ENCODE peak calls at places on chromosomes 1 and 21, in eight cellular contexts. U is lower lobe of right lung, D is foreskin fibroblast, F is Caco-2, Z is HAP-1, V is choroid plexus epithelial cell, W is cardiac muscle cell, K is Peyer's patch. B is an unnamed sample.
A peak's percentile ranks its signal among the peaks of the same experiment; 100 is the strongest.

GRCh38 chr1:150001415-150001814 is 9.1 kb downstream of the OTUD7B start:
- DNase-seq in U (no peak), D (no peak), F (no peak), Z (no peak), V (peak; percentile 26), W (peak; percentile 74), K (no peak), B (peak; percentile 18)

GRCh38 chr1:204560590-204560989 is 44.4 kb downstream of the MDM4 start:
- DNase-seq in U (no peak), D (peak; percentile 55), F (peak; percentile 30), Z (no peak), V (peak; percentile 72), W (peak; percentile 25), K (no peak), B (peak; percentile 46)

GRCh38 chr1:116882866-116883265 is 26.9 kb upstream of the PTGFRN start:
- DNase-seq in U (no peak), D (no peak), F (no peak), Z (no peak), V (no peak), W (no peak), K (no peak), B (no peak)

GRCh38 chr1:156705918-156706646 is 699 bp upstream of the CRABP2 start:
- DNase-seq in U (peak; percentile 70), D (peak; percentile 89), F (peak; percentile 83), Z (peak; percentile 74), V (peak; percentile 52), W (peak; percentile 71), K (peak; percentile 65), B (peak; percentile 64)

GRCh38 chr1:119453021-119453420 is 38.1 kb downstream of the HSD3B2 start:
- DNase-seq in U (no peak), D (peak; percentile 48), F (no peak), Z (no peak), V (peak; percentile 58), W (peak; percentile 72), K (no peak), B (peak; percentile 96)

GRCh38 chr21:38352536-38353219 is 95.9 kb downstream of the KCNJ15 start:
- DNase-seq in U (peak; percentile 61), D (peak; percentile 89), F (peak; percentile 33), Z (no peak), V (peak; percentile 82), W (peak; percentile 80), K (no peak), B (peak; percentile 79)

GRCh38 chr1:114088392-114089299 is 65.0 kb downstream of the SYT6 start:
- DNase-seq in U (no peak), D (no peak), F (no peak), Z (peak; percentile 6), V (no peak), W (no peak), K (no peak), B (no peak)

GRCh38 chr21:45747802-45748445 is 104.4 kb downstream of the PCBP3 start:
- DNase-seq in U (no peak), D (peak; percentile 87), F (no peak), Z (no peak), V (no peak), W (peak; percentile 19), K (no peak), B (peak; percentile 55)

GRCh38 chr1:89464008-89464407 is 60.6 kb upstream of the LRRC8B start:
- DNase-seq in U (no peak), D (no peak), F (no peak), Z (no peak), V (no peak), W (no peak), K (no peak), B (no peak)

GRCh38 chr1:47688161-47688560 is 250.3 kb downstream of the FOXD2 start:
- DNase-seq in U (no peak), D (no peak), F (no peak), Z (no peak), V (no peak), W (no peak), K (no peak), B (no peak)

GRCh38 chr1:168087696-168088095 is 49.0 kb downstream of the GPR161 start:
- DNase-seq in U (no peak), D (no peak), F (no peak), Z (no peak), V (no peak), W (no peak), K (no peak), B (no peak)

GRCh38 chr1:115041654-115042053 is 12.0 kb downstream of the TSHB start:
- DNase-seq in U (no peak), D (no peak), F (peak; percentile 37), Z (peak; percentile 6), V (peak; percentile 30), W (peak; percentile 26), K (no peak), B (no peak)

GRCh38 chr1:14949836-14950674 is 203.5 kb upstream of the TMEM51 start:
- DNase-seq in U (no peak), D (no peak), F (no peak), Z (no peak), V (no peak), W (no peak), K (no peak), B (no peak)

GRCh38 chr21:38567577-38568360 is 69.5 kb upstream of the ERG start:
- DNase-seq in U (no peak), D (peak; percentile 67), F (no peak), Z (no peak), V (peak; percentile 54), W (peak; percentile 40), K (no peak), B (peak; percentile 69)

GRCh38 chr1:30052178-30052577 is 671.2 kb downstream of the MATN1 start:
- DNase-seq in U (no peak), D (no peak), F (no peak), Z (no peak), V (no peak), W (no peak), K (no peak), B (no peak)

DNA sequence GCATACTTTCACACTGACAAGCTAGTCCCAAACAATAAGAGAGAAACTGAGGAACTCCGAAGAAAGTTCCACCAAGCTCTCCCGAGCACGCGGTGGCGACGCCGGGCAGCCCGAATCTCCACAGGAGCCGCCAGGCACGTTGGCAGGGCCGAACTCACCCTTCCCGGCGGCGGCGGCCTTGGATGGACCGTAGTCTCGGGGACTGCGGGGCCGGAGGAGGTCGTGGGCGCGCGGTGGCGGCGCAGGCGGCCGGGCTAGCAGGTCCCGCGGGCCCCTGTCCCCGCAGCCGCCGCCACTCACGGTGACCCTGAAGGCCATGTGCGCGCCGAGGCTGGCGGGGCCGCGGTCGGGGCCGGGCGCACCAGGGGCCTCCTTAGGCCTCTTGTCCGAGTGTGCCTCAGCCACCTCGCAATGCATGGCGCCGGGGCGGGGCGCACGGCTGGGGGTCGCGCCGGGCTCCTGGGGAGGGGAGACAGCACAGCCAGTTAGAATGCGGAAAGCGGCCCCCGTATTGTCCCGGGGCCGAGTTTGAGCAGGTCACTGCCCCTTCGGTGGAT is 1.2 kb downstream of the GLIS1 start:
- DNase-seq in U (no peak), D (no peak), F (peak; percentile 2), Z (no peak), V (peak; percentile 30), W (no peak), K (no peak), B (no peak)
- H3K4me3 ChIP-seq in U (peak overlapping the region; percentile 64), D (peak overlapping the region; percentile 79), F (no peak overlapping the region), Z (no peak overlapping the region), V (peak overlapping the region; percentile 86), W (peak overlapping the region; percentile 53), K (peak overlapping the region; percentile 65), B (peak overlapping the region; percentile 74)

DNA sequence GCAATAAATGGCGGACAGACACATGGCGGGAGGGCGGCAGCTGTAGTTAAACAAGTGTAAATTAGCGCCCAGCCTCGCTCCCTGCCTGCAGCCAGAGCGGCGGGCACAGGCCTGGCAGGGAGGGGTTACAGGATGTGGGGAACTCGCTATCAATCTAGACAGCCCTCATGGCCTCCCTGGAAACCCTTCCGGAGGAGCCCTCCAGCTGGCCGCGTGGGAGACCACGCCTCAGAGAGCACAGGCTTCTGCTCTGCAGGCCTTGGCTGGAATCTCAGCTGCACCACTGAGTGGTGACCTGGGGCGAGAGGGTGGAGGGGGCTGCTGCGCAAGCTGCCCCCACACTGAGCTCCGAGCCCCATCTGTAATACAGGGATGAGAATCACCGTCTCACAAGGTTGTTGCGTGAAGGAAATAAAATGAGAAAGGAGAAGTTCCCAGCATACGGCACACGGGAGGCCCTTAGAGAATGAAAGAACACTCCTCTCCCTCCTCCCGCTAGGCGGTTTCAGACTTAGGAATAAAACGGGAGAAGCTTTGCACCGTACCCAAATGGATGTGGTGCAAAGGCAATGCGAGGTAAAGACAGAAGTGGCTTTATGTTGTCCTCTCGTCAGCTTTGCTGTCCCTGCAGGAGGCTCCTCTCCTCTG is 167.3 kb upstream of the POU3F1 start:
- DNase-seq in U (no peak), D (no peak), F (no peak), Z (no peak), V (no peak), W (no peak), K (no peak), B (no peak)
- H3K4me3 ChIP-seq in U (peak overlapping the region; percentile 23), D (no peak overlapping the region), F (no peak overlapping the region), Z (no peak overlapping the region), V (no peak overlapping the region), W (no peak overlapping the region), K (no peak overlapping the region), B (no peak overlapping the region)

DNA sequence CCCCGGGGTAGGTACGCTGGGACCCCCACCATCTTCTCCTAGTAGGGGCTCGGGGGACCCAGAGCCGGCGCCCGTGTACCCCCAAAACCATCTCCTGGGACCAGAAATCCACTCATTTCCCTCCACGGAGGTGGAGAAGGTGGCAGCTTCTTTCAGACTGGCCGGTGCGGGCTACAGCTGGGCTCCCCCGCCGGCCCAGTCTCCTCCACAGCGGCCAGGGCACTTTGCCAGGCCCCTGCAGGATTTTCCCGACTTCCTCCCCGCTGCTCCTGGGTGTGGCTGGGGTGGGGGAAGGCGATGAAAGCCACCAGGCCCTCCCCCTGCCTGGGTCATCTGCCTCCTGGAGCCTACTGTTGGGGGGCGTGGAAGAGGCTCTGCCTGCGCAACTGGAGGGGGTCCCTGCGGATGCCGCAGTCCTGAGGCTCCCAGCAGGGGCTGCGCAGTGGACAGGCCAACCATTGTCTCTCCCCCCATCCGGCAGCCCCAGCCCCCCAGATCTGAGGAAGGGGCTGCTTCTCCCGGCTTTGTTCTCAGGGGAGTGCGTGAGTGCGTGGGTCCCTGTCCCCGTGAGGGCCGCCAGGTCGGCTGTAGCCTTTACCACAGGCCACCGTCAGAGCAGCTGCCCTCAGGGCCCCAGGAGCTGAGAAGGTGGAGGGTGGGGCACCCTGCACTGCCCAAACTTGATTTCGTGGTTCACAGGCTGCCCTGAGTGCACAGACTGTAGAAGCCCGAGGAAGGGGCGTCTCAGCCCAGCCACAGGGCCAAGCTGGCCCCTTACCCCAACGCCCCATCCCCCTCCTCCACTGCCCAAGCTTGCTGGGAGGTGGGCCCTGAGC is 1.3 kb downstream of the AGRN start:
- DNase-seq in U (peak; percentile 80), D (peak; percentile 81), F (no peak), Z (peak; percentile 35), V (peak; percentile 72), W (peak; percentile 76), K (no peak), B (peak; percentile 73)
- H3K4me3 ChIP-seq in U (peak overlapping the region; percentile 77), D (peak overlapping the region; percentile 61), F (peak overlapping the region; percentile 88), Z (peak overlapping the region; percentile 48), V (peak overlapping the region; percentile 59), W (peak overlapping the region; percentile 93), K (peak overlapping the region; percentile 90), B (peak overlapping the region; percentile 66)

DNA sequence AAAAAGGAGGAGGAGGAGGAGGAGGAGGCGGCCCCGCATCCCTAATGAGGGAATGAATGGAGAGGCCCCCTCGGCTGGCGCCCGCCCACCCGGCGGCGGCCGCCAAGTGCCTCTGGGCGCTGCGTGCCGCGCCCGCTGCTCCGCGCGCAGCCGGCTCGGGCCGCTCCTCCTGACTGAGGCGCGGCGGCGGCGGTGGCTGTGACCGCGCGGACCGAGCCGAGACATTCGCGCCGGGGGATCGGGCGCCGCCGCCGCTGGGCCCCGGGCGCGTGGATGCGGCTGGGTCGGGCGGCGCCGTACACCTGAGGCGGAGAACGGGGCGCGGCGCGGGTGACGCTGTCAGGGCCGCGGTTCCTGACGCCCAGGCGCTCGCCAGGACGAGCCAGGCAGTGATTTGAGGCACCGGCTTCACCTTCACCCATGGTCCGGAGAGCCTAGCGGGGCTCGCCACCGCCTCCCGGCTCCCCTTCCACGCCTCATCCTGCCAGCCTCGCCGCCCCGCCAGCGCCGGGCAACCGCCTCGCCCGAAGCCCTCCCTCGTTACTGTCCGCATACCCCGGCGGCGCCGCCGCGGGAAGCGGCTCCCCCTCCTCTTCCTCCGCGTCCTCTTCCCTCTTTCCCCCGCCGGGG is at the start of gene MARK1:
- DNase-seq in U (peak; percentile 54), D (peak; percentile 68), F (peak; percentile 43), Z (peak; percentile 75), V (peak; percentile 13), W (peak; percentile 48), K (no peak), B (peak; percentile 11)
- H3K4me3 ChIP-seq in U (peak within 1 kb of the TSS; percentile 67), D (peak within 1 kb of the TSS; percentile 58), F (peak within 1 kb of the TSS; percentile 55), Z (peak within 1 kb of the TSS; percentile 72), V (peak within 1 kb of the TSS; percentile 50), W (peak within 1 kb of the TSS; percentile 100), K (peak within 1 kb of the TSS; percentile 78), B (peak within 1 kb of the TSS; percentile 52)